ENCODE peak calls at places on chromosome 6, in four cellular contexts. A, E, M and D are unnamed samples.
A peak's percentile ranks its signal among the peaks of the same experiment; 100 is the strongest.

GRCh38 chr6:21476054-21476552 is 117.4 kb upstream of the SOX4 start:
- DNase-seq in A (no peak), M (no peak), E (no peak), D (no peak)

GRCh38 chr6:126112171-126112632 is 125.9 kb downstream of the TRMT11 start:
- DNase-seq in M (no peak), E (peak; percentile 63), A (no peak), D (no peak)

GRCh38 chr6:42451146-42451594 is 556 bp downstream of the TRERF1 start:
- DNase-seq in E (no peak), A (no peak), M (peak; percentile 15), D (no peak)

GRCh38 chr6:14089224-14089623 is 28.3 kb upstream of the CD83 start:
- DNase-seq in M (no peak), E (no peak), A (no peak), D (no peak)

GRCh38 chr6:119267506-119267905 is 82.1 kb downstream of the MAN1A1 start:
- DNase-seq in E (no peak), M (no peak), A (no peak), D (no peak)

GRCh38 chr6:136764522-136764993 is 27.7 kb downstream of the MAP3K5 start:
- DNase-seq in E (no peak), M (no peak), A (no peak), D (no peak)

GRCh38 chr6:106783631-106784566 is 154.5 kb downstream of the QRSL1 start:
- DNase-seq in M (no peak), E (no peak), A (no peak), D (no peak)

GRCh38 chr6:145483191-145483996 is 251.9 kb downstream of the EPM2A start:
- DNase-seq in M (peak; percentile 48), E (peak; percentile 12), A (peak; percentile 1), D (no peak)

GRCh38 chr6:111237757-111238260 is 150.5 kb downstream of the SLC16A10 start:
- DNase-seq in A (no peak), M (no peak), E (peak; percentile 45), D (no peak)

GRCh38 chr6:138026342-138026741 is 80.9 kb downstream of the PERP start:
- DNase-seq in A (no peak), M (no peak), E (no peak), D (no peak)

GRCh38 chr6:15504581-15505350 is 158.1 kb downstream of the DTNBP1 start:
- DNase-seq in A (peak; percentile 77), E (peak; percentile 98), M (peak; percentile 91), D (peak; percentile 92)

GRCh38 chr6:39530201-39530759 is 194.9 kb downstream of the KIF6 start:
- DNase-seq in E (no peak), A (no peak), M (no peak), D (no peak)

GRCh38 chr6:166938150-166938549 is 18.2 kb downstream of the RNASET2 start:
- DNase-seq in E (no peak), A (no peak), M (no peak), D (no peak)

GRCh38 chr6:50602191-50602810 is 111.0 kb upstream of the TFAP2D start:
- DNase-seq in E (peak; percentile 21), A (peak; percentile 3), M (peak; percentile 37), D (no peak)

GRCh38 chr6:79656134-79656533 is 25.0 kb downstream of the SH3BGRL2 start:
- DNase-seq in M (no peak), E (no peak), A (no peak), D (no peak)

GRCh38 chr6:105759946-105760345 is 326.2 kb upstream of the PRDM1 start:
- DNase-seq in E (peak; percentile 95), A (no peak), M (no peak), D (no peak)

GRCh38 chr6:79713701-79714322 is 82.7 kb downstream of the SH3BGRL2 start:
- DNase-seq in A (peak; percentile 67), M (peak; percentile 64), E (peak; percentile 50), D (no peak)

GRCh38 chr6:82619573-82619972 is 256.0 kb downstream of the TPBG start:
- DNase-seq in M (no peak), A (no peak), E (no peak), D (no peak)

GRCh38 chr6:109428889-109429477 is 11.4 kb downstream of the PPIL6 start:
- DNase-seq in M (peak; percentile 80), E (peak; percentile 74), A (no peak), D (no peak)

GRCh38 chr6:112665815-112666214 is 318.7 kb downstream of the RFPL4B start:
- DNase-seq in M (peak; percentile 56), E (peak; percentile 77), A (no peak), D (no peak)

GRCh38 chr6:138101946-138102731 is 5.1 kb downstream of the PERP start:
- DNase-seq in E (no peak), A (no peak), M (no peak), D (no peak)

GRCh38 chr6:143507358-143508145 is 4.0 kb downstream of the FUCA2 start:
- DNase-seq in M (no peak), A (no peak), E (peak; percentile 49), D (no peak)

GRCh38 chr6:11712760-11713159 is 65.8 kb downstream of the ADTRP start:
- DNase-seq in E (peak; percentile 46), M (no peak), A (no peak), D (no peak)

GRCh38 chr6:126824226-126824625 is 294.2 kb upstream of the RSPO3 start:
- DNase-seq in E (no peak), A (no peak), M (no peak), D (no peak)

GRCh38 chr6:167161895-167162467 is 4.2 kb upstream of the GPR31 start:
- DNase-seq in E (no peak), M (no peak), A (no peak), D (no peak)